ENCODE peak calls at places on chromosomes 16 and 17, in ten cellular contexts. X is body of pancreas, O is A549, W is AG09319, J is left ventricle myocardium inferior, G is astrocyte of the cerebellum, P is spleen, A is AG09309, D is lower leg skin, Y is nephron progenitor cell. N is an unnamed sample.

GRCh38 chr17:70855401-70856054 is 686.2 kb downstream of the KCNJ2 start:
- DNase-seq in X (peak), P (no peak), W (no peak), O (no peak), G (peak), Y (peak), J (no peak), A (no peak), D (no peak), N (no peak)

GRCh38 chr16:28155293-28155692 is 56.5 kb downstream of the XPO6 start:
- DNase-seq in P (no peak), Y (no peak), O (no peak), X (no peak), J (no peak), A (no peak), W (no peak), D (no peak), G (no peak), N (no peak)

GRCh38 chr17:79802039-79802735 is 5.3 kb upstream of the CBX8 start:
- DNase-seq in Y (no peak), O (no peak), D (no peak), G (no peak), A (no peak), P (no peak), J (no peak), W (no peak), X (no peak), N (no peak)

GRCh38 chr17:7133424-7133823 is 18.8 kb upstream of the ASGR2 start:
- DNase-seq in Y (peak), G (no peak), A (no peak), P (peak), D (no peak), X (no peak), W (no peak), J (peak), O (no peak), N (no peak)

GRCh38 chr17:1228752-1229353 is 41.4 kb upstream of the BHLHA9 start:
- DNase-seq in W (no peak), X (no peak), A (no peak), O (no peak), D (no peak), J (no peak), P (peak), G (no peak), Y (peak), N (no peak)

GRCh38 chr17:45146616-45147101 is 1.6 kb upstream of the HEXIM1 start:
- DNase-seq in D (peak), Y (no peak), J (no peak), W (no peak), O (no peak), X (peak), A (peak), P (no peak), G (no peak), N (no peak)

GRCh38 chr16:78127130-78127529 is 27.7 kb downstream of the WWOX start:
- DNase-seq in J (no peak), D (no peak), G (peak), X (no peak), W (peak), O (no peak), P (no peak), Y (no peak), A (peak), N (no peak)

GRCh38 chr17:60959011-60959410 is 281.4 kb downstream of the BCAS3 start:
- DNase-seq in P (no peak), G (no peak), D (no peak), X (no peak), Y (no peak), W (no peak), O (no peak), J (no peak), A (no peak), N (no peak)

GRCh38 chr16:86740817-86741799 is 162.8 kb downstream of the FOXL1 start:
- DNase-seq in X (peak), Y (peak), W (no peak), D (no peak), O (peak), A (no peak), G (peak), J (peak), P (peak), N (peak)

GRCh38 chr17:32927724-32928526 is at the start of gene TMEM98:
- DNase-seq in O (no peak), D (no peak), W (no peak), P (no peak), A (no peak), J (peak), X (peak), Y (peak), G (no peak), N (no peak)

GRCh38 chr17:73972056-73972455 is 231.4 kb upstream of the RPL38 start:
- DNase-seq in G (no peak), A (no peak), Y (no peak), X (no peak), D (no peak), O (no peak), J (no peak), W (no peak), P (peak), N (no peak)

GRCh38 chr16:12017583-12017982 is 41.0 kb downstream of the SNX29 start:
- DNase-seq in P (no peak), W (peak), A (peak), J (no peak), Y (no peak), X (no peak), O (no peak), D (no peak), G (peak), N (no peak)

DNA sequence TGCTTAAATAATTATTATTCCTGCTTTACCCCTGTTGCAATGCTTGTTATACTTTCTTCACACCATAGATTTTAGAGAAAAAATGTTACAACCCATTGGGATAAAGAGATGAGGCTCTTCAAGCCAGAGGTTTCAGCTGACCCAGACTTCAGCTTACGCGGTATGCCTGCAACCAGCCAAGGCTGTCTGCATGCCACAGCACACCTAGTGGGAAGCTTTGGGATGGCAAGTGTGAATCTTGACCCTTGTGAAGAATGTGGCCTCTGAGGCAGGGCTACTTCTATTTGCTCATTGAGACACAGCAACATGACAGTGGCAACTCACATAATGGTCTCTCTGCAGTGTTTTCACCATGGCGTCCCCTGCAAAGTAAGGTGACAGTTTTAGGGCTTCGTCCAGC is 193.9 kb upstream of the PIRT start:
- DNase-seq in A (no peak), D (no peak), P (no peak), G (no peak), Y (peak), J (no peak), W (no peak), X (no peak), O (peak), N (no peak)
- TF ChIP-seq CTCF in A (no peak), D (no peak), P (no peak), G (no peak), Y (peak), J (no peak), W (no peak), X (no peak), O (no peak), N (peak)

DNA sequence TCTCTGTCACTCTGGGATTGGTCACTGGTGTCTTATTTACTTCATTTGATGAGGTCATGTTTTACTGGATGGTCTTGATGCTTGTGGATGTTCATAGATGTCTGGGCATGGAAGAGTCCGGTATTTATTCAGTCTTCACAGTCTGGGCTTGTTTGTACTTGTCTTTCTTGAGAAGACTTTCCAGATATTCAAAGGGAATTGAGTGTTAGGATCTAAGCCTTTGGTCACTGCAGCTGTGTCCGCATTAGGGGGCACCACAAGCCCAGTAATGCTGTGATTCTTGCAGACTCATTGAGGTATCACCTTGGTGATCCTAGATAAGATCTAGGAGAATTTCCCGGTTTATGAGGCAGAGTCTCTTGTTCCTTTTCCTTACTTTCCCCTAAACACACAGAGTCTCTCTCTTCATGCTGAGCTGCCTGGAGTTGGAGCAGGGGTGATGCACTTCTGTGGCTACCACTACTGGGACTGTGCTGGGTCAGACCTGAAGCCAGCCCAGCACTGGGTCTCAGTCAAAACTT is 214.7 kb downstream of the SPECC1 start:
- DNase-seq in P (no peak), G (no peak), X (no peak), W (no peak), O (no peak), Y (no peak), D (no peak), J (no peak), A (no peak), N (no peak)
- TF ChIP-seq CTCF in P (no peak), G (no peak), X (no peak), W (no peak), O (no peak), Y (no peak), D (no peak), J (no peak), A (no peak), N (no peak)

DNA sequence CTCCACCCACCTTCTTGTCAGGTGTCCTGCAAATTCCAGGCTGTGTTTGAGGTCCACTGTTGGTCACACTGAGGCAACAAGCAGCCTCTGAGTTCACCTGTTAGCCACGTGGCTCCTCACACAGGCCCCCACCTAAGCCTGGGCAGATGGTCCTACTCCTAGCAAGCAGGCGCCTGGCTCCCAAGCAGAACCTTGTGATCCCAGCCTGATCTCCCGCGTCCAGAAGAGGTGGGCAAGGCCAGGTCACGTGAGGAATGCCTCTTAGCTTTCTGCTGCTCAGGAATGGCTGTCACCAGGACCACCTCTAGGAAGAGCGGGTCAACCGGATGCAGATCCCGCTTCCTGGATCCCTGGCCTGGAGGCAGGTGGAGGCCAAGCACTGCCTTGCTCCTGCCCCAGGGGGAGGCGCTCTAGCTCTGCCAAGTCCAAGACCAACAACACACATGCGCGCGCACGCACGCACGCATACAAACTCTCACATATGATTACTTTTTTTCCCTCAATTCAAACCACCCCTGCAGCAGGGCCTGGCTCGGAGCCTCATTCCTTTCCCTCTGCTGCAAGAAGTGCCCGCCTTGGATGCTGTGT is 9.5 kb downstream of the CYB561 start:
- DNase-seq in G (no peak), J (no peak), P (no peak), W (no peak), A (no peak), X (peak), Y (no peak), O (no peak), D (no peak), N (no peak)
- TF ChIP-seq CTCF in G (no peak), J (peak), P (peak), W (no peak), A (peak), X (peak), Y (no peak), O (peak), D (no peak), N (no peak)

GRCh38 chr16:1998360-1998835 is 8.6 kb downstream of the SYNGR3 start:
- DNase-seq in P (no peak), A (no peak), W (no peak), Y (no peak), J (no peak), G (no peak), X (no peak), O (no peak), D (no peak), N (no peak)

GRCh38 chr16:1993731-1994131 is 4.0 kb downstream of the SYNGR3 start:
- DNase-seq in J (no peak), O (no peak), Y (no peak), P (peak), D (no peak), X (no peak), G (no peak), A (no peak), W (no peak), N (no peak)

GRCh38 chr16:1998852-1999801 is 9.4 kb downstream of the SYNGR3 start:
- DNase-seq in J (no peak), A (no peak), O (no peak), G (no peak), Y (no peak), W (no peak), P (peak), D (no peak), X (no peak), N (no peak)

GRCh38 chr16:1997591-1998359 is 8.0 kb downstream of the SYNGR3 start:
- DNase-seq in Y (no peak), J (no peak), X (no peak), A (peak), G (no peak), O (no peak), W (peak), D (no peak), P (peak), N (no peak)

GRCh38 chr16:1996175-1996574 is 6.4 kb downstream of the SYNGR3 start:
- DNase-seq in D (no peak), J (no peak), G (no peak), W (no peak), X (no peak), O (no peak), A (no peak), P (no peak), Y (no peak), N (no peak)
- TF ChIP-seq CTCF in D (no peak), J (no peak), G (no peak), W (no peak), X (no peak), O (no peak), A (no peak), P (no peak), Y (no peak), N (no peak)

DNA sequence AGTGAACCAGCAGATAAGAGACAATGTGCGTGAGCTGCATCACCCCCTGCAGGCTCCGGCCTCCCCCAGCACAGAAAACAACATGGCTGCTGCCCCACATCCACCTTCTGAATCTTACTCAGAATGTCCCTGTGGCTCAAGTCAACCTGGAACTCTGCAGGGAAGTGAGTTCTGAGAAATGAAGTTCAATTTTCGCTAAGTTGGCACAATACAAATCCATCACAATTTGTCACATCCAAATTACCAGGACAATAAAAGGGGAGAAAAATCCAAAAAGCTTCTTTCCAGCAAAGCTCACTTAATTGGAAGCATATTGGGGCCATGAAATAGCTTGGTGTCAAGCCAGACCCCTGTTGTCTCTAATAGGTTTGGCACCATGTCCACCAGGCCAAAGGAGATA is 38.1 kb downstream of the CLEC19A start:
- DNase-seq in Y (no peak), P (no peak), X (no peak), J (no peak), O (no peak), A (no peak), G (no peak), W (no peak), D (no peak), N (no peak)
- TF ChIP-seq CTCF in Y (no peak), P (no peak), X (no peak), J (no peak), O (no peak), A (no peak), G (no peak), W (no peak), D (no peak), N (no peak)

GRCh38 chr17:9839433-9839832 is 13.7 kb downstream of the GLP2R start:
- DNase-seq in O (peak), J (no peak), Y (no peak), W (no peak), X (no peak), A (no peak), D (no peak), G (no peak), P (no peak), N (no peak)
- TF ChIP-seq CTCF in O (peak), J (peak), Y (no peak), W (no peak), X (no peak), A (no peak), D (no peak), G (peak), P (no peak), N (peak)

N was measured in osteocyte.